ENCODE peak calls at places on chromosomes 6 and 20, in ten cellular contexts. One of them, this sample, is unnamed. For H3K4me1, the result is how much of the 10 kb centered on the place peaks cover.

GRCh38 chr6:14066782-14067406 is 50.7 kb upstream of the CD83 start:
- DNase-seq in CD8-positive, alpha-beta T cell: peak
- DNase-seq in mesenchymal stem cell: peak
- DNase-seq in ovary: no peak
- DNase-seq in naive thymus-derived CD4-positive, alpha-beta T cell: no peak
- DNase-seq in A549: peak
- DNase-seq in left ventricle myocardium inferior: no peak
- DNase-seq in tibial artery: no peak
- DNase-seq in esophagus squamous epithelium: no peak
- DNase-seq in thoracic aorta: no peak
- DNase-seq in this sample: peak

GRCh38 chr20:32762754-32763201 is 593 bp downstream of the DNMT3B start:
- DNase-seq in CD8-positive, alpha-beta T cell: peak
- DNase-seq in mesenchymal stem cell: peak
- DNase-seq in ovary: peak
- DNase-seq in naive thymus-derived CD4-positive, alpha-beta T cell: no peak
- DNase-seq in A549: no peak
- DNase-seq in left ventricle myocardium inferior: no peak
- DNase-seq in tibial artery: no peak
- DNase-seq in esophagus squamous epithelium: no peak
- DNase-seq in thoracic aorta: no peak
- DNase-seq in this sample: no peak

GRCh38 chr6:1163501-1163900 is 148.4 kb upstream of the FOXQ1 start:
- DNase-seq in CD8-positive, alpha-beta T cell: no peak
- DNase-seq in mesenchymal stem cell: no peak
- DNase-seq in ovary: no peak
- DNase-seq in naive thymus-derived CD4-positive, alpha-beta T cell: no peak
- DNase-seq in A549: no peak
- DNase-seq in left ventricle myocardium inferior: no peak
- DNase-seq in tibial artery: no peak
- DNase-seq in esophagus squamous epithelium: no peak
- DNase-seq in thoracic aorta: no peak
- DNase-seq in this sample: no peak

GRCh38 chr6:132213191-132213590 is 188.1 kb downstream of the MOXD1 start:
- DNase-seq in CD8-positive, alpha-beta T cell: no peak
- DNase-seq in mesenchymal stem cell: no peak
- DNase-seq in ovary: no peak
- DNase-seq in naive thymus-derived CD4-positive, alpha-beta T cell: no peak
- DNase-seq in A549: no peak
- DNase-seq in left ventricle myocardium inferior: no peak
- DNase-seq in tibial artery: no peak
- DNase-seq in esophagus squamous epithelium: no peak
- DNase-seq in thoracic aorta: no peak
- DNase-seq in this sample: no peak

GRCh38 chr6:1952726-1953360 is 292.6 kb downstream of the GMDS start:
- DNase-seq in CD8-positive, alpha-beta T cell: no peak
- DNase-seq in mesenchymal stem cell: peak
- DNase-seq in ovary: no peak
- DNase-seq in naive thymus-derived CD4-positive, alpha-beta T cell: no peak
- DNase-seq in A549: peak
- DNase-seq in left ventricle myocardium inferior: no peak
- DNase-seq in tibial artery: no peak
- DNase-seq in esophagus squamous epithelium: no peak
- DNase-seq in thoracic aorta: no peak
- DNase-seq in this sample: no peak

GRCh38 chr20:44586986-44587980 is 4.9 kb downstream of the PKIG start:
- DNase-seq in CD8-positive, alpha-beta T cell: no peak
- DNase-seq in mesenchymal stem cell: peak
- DNase-seq in ovary: no peak
- DNase-seq in naive thymus-derived CD4-positive, alpha-beta T cell: no peak
- DNase-seq in A549: no peak
- DNase-seq in left ventricle myocardium inferior: no peak
- DNase-seq in tibial artery: no peak
- DNase-seq in esophagus squamous epithelium: no peak
- DNase-seq in thoracic aorta: no peak
- DNase-seq in this sample: no peak

GRCh38 chr20:12570371-12570770 is 438.4 kb upstream of the SPTLC3 start:
- DNase-seq in CD8-positive, alpha-beta T cell: no peak
- DNase-seq in mesenchymal stem cell: peak
- DNase-seq in ovary: no peak
- DNase-seq in naive thymus-derived CD4-positive, alpha-beta T cell: no peak
- DNase-seq in A549: peak
- DNase-seq in left ventricle myocardium inferior: no peak
- DNase-seq in tibial artery: no peak
- DNase-seq in esophagus squamous epithelium: no peak
- DNase-seq in thoracic aorta: no peak
- DNase-seq in this sample: no peak

GRCh38 chr6:128487746-128488145 is 32.7 kb downstream of the PTPRK start:
- DNase-seq in CD8-positive, alpha-beta T cell: no peak
- DNase-seq in mesenchymal stem cell: peak
- DNase-seq in ovary: no peak
- DNase-seq in naive thymus-derived CD4-positive, alpha-beta T cell: no peak
- DNase-seq in A549: no peak
- DNase-seq in left ventricle myocardium inferior: no peak
- DNase-seq in tibial artery: no peak
- DNase-seq in esophagus squamous epithelium: no peak
- DNase-seq in thoracic aorta: no peak
- DNase-seq in this sample: no peak

GRCh38 chr20:10219452-10219791 is 792 bp downstream of the SNAP25 start:
- DNase-seq in CD8-positive, alpha-beta T cell: peak
- DNase-seq in mesenchymal stem cell: peak
- DNase-seq in ovary: peak
- DNase-seq in naive thymus-derived CD4-positive, alpha-beta T cell: peak
- DNase-seq in A549: peak
- DNase-seq in left ventricle myocardium inferior: peak
- DNase-seq in tibial artery: peak
- DNase-seq in esophagus squamous epithelium: no peak
- DNase-seq in thoracic aorta: peak
- DNase-seq in this sample: peak

GRCh38 chr6:27040244-27041042 is 207.1 kb upstream of the PRSS16 start:
- DNase-seq in CD8-positive, alpha-beta T cell: no peak
- DNase-seq in mesenchymal stem cell: no peak
- DNase-seq in ovary: no peak
- DNase-seq in naive thymus-derived CD4-positive, alpha-beta T cell: no peak
- DNase-seq in A549: no peak
- DNase-seq in left ventricle myocardium inferior: no peak
- DNase-seq in tibial artery: no peak
- DNase-seq in esophagus squamous epithelium: no peak
- DNase-seq in thoracic aorta: no peak
- DNase-seq in this sample: no peak

GRCh38 chr6:168048724-168049025 is 30.3 kb downstream of the FRMD1 start:
- DNase-seq in CD8-positive, alpha-beta T cell: no peak
- DNase-seq in mesenchymal stem cell: no peak
- DNase-seq in ovary: no peak
- DNase-seq in naive thymus-derived CD4-positive, alpha-beta T cell: no peak
- DNase-seq in A549: no peak
- DNase-seq in left ventricle myocardium inferior: no peak
- DNase-seq in tibial artery: no peak
- DNase-seq in esophagus squamous epithelium: no peak
- DNase-seq in thoracic aorta: no peak
- DNase-seq in this sample: no peak

GRCh38 chr6:81614292-81614691 is 138.2 kb downstream of the TENT5A start:
- DNase-seq in CD8-positive, alpha-beta T cell: no peak
- DNase-seq in mesenchymal stem cell: peak
- DNase-seq in ovary: no peak
- DNase-seq in naive thymus-derived CD4-positive, alpha-beta T cell: no peak
- DNase-seq in A549: peak
- DNase-seq in left ventricle myocardium inferior: no peak
- DNase-seq in tibial artery: no peak
- DNase-seq in esophagus squamous epithelium: no peak
- DNase-seq in thoracic aorta: no peak
- DNase-seq in this sample: no peak

GRCh38 chr6:149974825-149975224 is 11.1 kb downstream of the ULBP1 start:
- DNase-seq in CD8-positive, alpha-beta T cell: no peak
- DNase-seq in mesenchymal stem cell: no peak
- DNase-seq in ovary: no peak
- DNase-seq in naive thymus-derived CD4-positive, alpha-beta T cell: no peak
- DNase-seq in A549: no peak
- DNase-seq in left ventricle myocardium inferior: no peak
- DNase-seq in tibial artery: no peak
- DNase-seq in esophagus squamous epithelium: no peak
- DNase-seq in thoracic aorta: no peak
- DNase-seq in this sample: no peak

GRCh38 chr6:110098511-110099116 is 80.9 kb downstream of the WASF1 start:
- DNase-seq in CD8-positive, alpha-beta T cell: no peak
- DNase-seq in mesenchymal stem cell: no peak
- DNase-seq in ovary: no peak
- DNase-seq in naive thymus-derived CD4-positive, alpha-beta T cell: no peak
- DNase-seq in A549: no peak
- DNase-seq in left ventricle myocardium inferior: no peak
- DNase-seq in tibial artery: no peak
- DNase-seq in esophagus squamous epithelium: no peak
- DNase-seq in thoracic aorta: no peak
- DNase-seq in this sample: no peak

GRCh38 chr20:35462351-35462750 is 7.0 kb downstream of the CEP250 start:
- DNase-seq in CD8-positive, alpha-beta T cell: no peak
- DNase-seq in mesenchymal stem cell: no peak
- DNase-seq in ovary: no peak
- DNase-seq in naive thymus-derived CD4-positive, alpha-beta T cell: no peak
- DNase-seq in A549: no peak
- DNase-seq in left ventricle myocardium inferior: no peak
- DNase-seq in tibial artery: no peak
- DNase-seq in esophagus squamous epithelium: no peak
- DNase-seq in thoracic aorta: no peak
- DNase-seq in this sample: no peak

DNA sequence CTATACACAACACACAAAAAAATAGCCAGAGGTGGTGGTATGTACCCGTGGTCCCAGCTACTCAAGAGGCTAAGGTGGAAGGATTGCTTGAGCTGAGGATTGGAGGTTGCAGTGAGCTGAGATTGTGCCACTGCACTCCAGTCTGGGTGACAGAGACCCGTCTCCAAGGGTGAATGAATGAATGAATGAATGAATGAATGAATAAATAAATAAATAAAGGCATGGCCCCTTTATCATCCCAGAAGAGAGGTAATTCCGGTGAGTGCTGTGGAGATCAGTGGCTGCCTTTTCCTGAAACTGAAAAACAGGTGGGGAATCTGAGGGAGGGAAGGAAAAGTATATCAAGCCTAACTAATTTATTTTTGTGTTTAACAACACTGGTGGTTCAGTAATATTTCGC is 90.0 kb downstream of the JARID2 start:
- DNase-seq in CD8-positive, alpha-beta T cell: no peak
- DNase-seq in mesenchymal stem cell: no peak
- DNase-seq in ovary: no peak
- DNase-seq in naive thymus-derived CD4-positive, alpha-beta T cell: no peak
- DNase-seq in A549: no peak
- DNase-seq in left ventricle myocardium inferior: no peak
- DNase-seq in tibial artery: no peak
- DNase-seq in esophagus squamous epithelium: no peak
- DNase-seq in thoracic aorta: no peak
- DNase-seq in this sample: no peak
- H3K4me1 ChIP-seq in CD8-positive, alpha-beta T cell: under half
- H3K4me1 ChIP-seq in mesenchymal stem cell: under half
- H3K4me1 ChIP-seq in ovary: under half
- H3K4me1 ChIP-seq in naive thymus-derived CD4-positive, alpha-beta T cell: under half
- H3K4me1 ChIP-seq in A549: under half
- H3K4me1 ChIP-seq in left ventricle myocardium inferior: under half
- H3K4me1 ChIP-seq in tibial artery: under half
- H3K4me1 ChIP-seq in esophagus squamous epithelium: under half
- H3K4me1 ChIP-seq in thoracic aorta: under half
- H3K4me1 ChIP-seq in this sample: under half

GRCh38 chr20:31664696-31665354 is 27.1 kb downstream of the COX4I2 start:
- DNase-seq in CD8-positive, alpha-beta T cell: no peak
- DNase-seq in mesenchymal stem cell: no peak
- DNase-seq in ovary: no peak
- DNase-seq in naive thymus-derived CD4-positive, alpha-beta T cell: no peak
- DNase-seq in A549: no peak
- DNase-seq in left ventricle myocardium inferior: no peak
- DNase-seq in tibial artery: no peak
- DNase-seq in esophagus squamous epithelium: no peak
- DNase-seq in thoracic aorta: no peak
- DNase-seq in this sample: no peak

GRCh38 chr20:31661625-31662371 is 24.1 kb downstream of the COX4I2 start:
- DNase-seq in CD8-positive, alpha-beta T cell: peak
- DNase-seq in mesenchymal stem cell: peak
- DNase-seq in ovary: peak
- DNase-seq in naive thymus-derived CD4-positive, alpha-beta T cell: peak
- DNase-seq in A549: peak
- DNase-seq in left ventricle myocardium inferior: peak
- DNase-seq in tibial artery: peak
- DNase-seq in esophagus squamous epithelium: no peak
- DNase-seq in thoracic aorta: no peak
- DNase-seq in this sample: peak

GRCh38 chr20:31663838-31664695 is 26.4 kb downstream of the COX4I2 start:
- DNase-seq in CD8-positive, alpha-beta T cell: no peak
- DNase-seq in mesenchymal stem cell: no peak
- DNase-seq in ovary: no peak
- DNase-seq in naive thymus-derived CD4-positive, alpha-beta T cell: no peak
- DNase-seq in A549: peak
- DNase-seq in left ventricle myocardium inferior: no peak
- DNase-seq in tibial artery: no peak
- DNase-seq in esophagus squamous epithelium: no peak
- DNase-seq in thoracic aorta: no peak
- DNase-seq in this sample: no peak

GRCh38 chr20:31663524-31663837 is 25.8 kb downstream of the COX4I2 start:
- DNase-seq in CD8-positive, alpha-beta T cell: no peak
- DNase-seq in mesenchymal stem cell: no peak
- DNase-seq in ovary: no peak
- DNase-seq in naive thymus-derived CD4-positive, alpha-beta T cell: no peak
- DNase-seq in A549: no peak
- DNase-seq in left ventricle myocardium inferior: no peak
- DNase-seq in tibial artery: no peak
- DNase-seq in esophagus squamous epithelium: no peak
- DNase-seq in thoracic aorta: no peak
- DNase-seq in this sample: no peak

GRCh38 chr20:31662372-31662854 is 24.7 kb downstream of the COX4I2 start:
- DNase-seq in CD8-positive, alpha-beta T cell: no peak
- DNase-seq in mesenchymal stem cell: no peak
- DNase-seq in ovary: no peak
- DNase-seq in naive thymus-derived CD4-positive, alpha-beta T cell: no peak
- DNase-seq in A549: no peak
- DNase-seq in left ventricle myocardium inferior: no peak
- DNase-seq in tibial artery: no peak
- DNase-seq in esophagus squamous epithelium: no peak
- DNase-seq in thoracic aorta: no peak
- DNase-seq in this sample: no peak
- H3K4me1 ChIP-seq in CD8-positive, alpha-beta T cell: under half
- H3K4me1 ChIP-seq in mesenchymal stem cell: under half
- H3K4me1 ChIP-seq in ovary: under half
- H3K4me1 ChIP-seq in naive thymus-derived CD4-positive, alpha-beta T cell: under half
- H3K4me1 ChIP-seq in A549: half or more
- H3K4me1 ChIP-seq in left ventricle myocardium inferior: half or more
- H3K4me1 ChIP-seq in tibial artery: under half
- H3K4me1 ChIP-seq in esophagus squamous epithelium: under half
- H3K4me1 ChIP-seq in thoracic aorta: under half
- H3K4me1 ChIP-seq in this sample: under half

GRCh38 chr20:38131588-38132121 is 33.4 kb downstream of the TGM2 start:
- DNase-seq in CD8-positive, alpha-beta T cell: no peak
- DNase-seq in mesenchymal stem cell: peak
- DNase-seq in ovary: no peak
- DNase-seq in naive thymus-derived CD4-positive, alpha-beta T cell: no peak
- DNase-seq in A549: no peak
- DNase-seq in left ventricle myocardium inferior: no peak
- DNase-seq in tibial artery: peak
- DNase-seq in esophagus squamous epithelium: no peak
- DNase-seq in thoracic aorta: no peak
- DNase-seq in this sample: no peak
- H3K4me1 ChIP-seq in CD8-positive, alpha-beta T cell: under half
- H3K4me1 ChIP-seq in mesenchymal stem cell: under half
- H3K4me1 ChIP-seq in ovary: under half
- H3K4me1 ChIP-seq in naive thymus-derived CD4-positive, alpha-beta T cell: under half
- H3K4me1 ChIP-seq in A549: under half
- H3K4me1 ChIP-seq in left ventricle myocardium inferior: half or more
- H3K4me1 ChIP-seq in tibial artery: under half
- H3K4me1 ChIP-seq in esophagus squamous epithelium: under half
- H3K4me1 ChIP-seq in thoracic aorta: half or more
- H3K4me1 ChIP-seq in this sample: under half

GRCh38 chr6:42932412-42932811 is 3.1 kb downstream of the CNPY3 start:
- DNase-seq in CD8-positive, alpha-beta T cell: no peak
- DNase-seq in mesenchymal stem cell: no peak
- DNase-seq in ovary: no peak
- DNase-seq in naive thymus-derived CD4-positive, alpha-beta T cell: no peak
- DNase-seq in A549: no peak
- DNase-seq in left ventricle myocardium inferior: no peak
- DNase-seq in tibial artery: no peak
- DNase-seq in esophagus squamous epithelium: no peak
- DNase-seq in thoracic aorta: no peak
- DNase-seq in this sample: no peak
- H3K4me1 ChIP-seq in CD8-positive, alpha-beta T cell: under half
- H3K4me1 ChIP-seq in mesenchymal stem cell: under half
- H3K4me1 ChIP-seq in ovary: under half
- H3K4me1 ChIP-seq in naive thymus-derived CD4-positive, alpha-beta T cell: under half
- H3K4me1 ChIP-seq in A549: under half
- H3K4me1 ChIP-seq in left ventricle myocardium inferior: under half
- H3K4me1 ChIP-seq in tibial artery: under half
- H3K4me1 ChIP-seq in esophagus squamous epithelium: under half
- H3K4me1 ChIP-seq in thoracic aorta: under half
- H3K4me1 ChIP-seq in this sample: under half